ENCODE peak calls at places on chromosomes 4 and X, in four cellular contexts. H, E, J and X are unnamed samples.

GRCh38 chrX:8738588-8739189 is 6.8 kb upstream of the ANOS1 start:
- DNase-seq in H (peak), E (peak), J (peak), X (peak)

GRCh38 chr4:89134775-89135319 is 23.5 kb downstream of the TIGD2 start:
- DNase-seq in H (peak), E (no peak), J (peak), X (peak)

GRCh38 chr4:18194278-18194677 is 172.7 kb upstream of the LCORL start:
- DNase-seq in H (no peak), E (no peak), J (no peak), X (no peak)

GRCh38 chr4:2929469-2929868 is 33.7 kb downstream of the NOP14 start:
- DNase-seq in H (no peak), E (no peak), J (no peak), X (no peak)

GRCh38 chrX:110004210-110004609 is 1.3 kb downstream of the TMEM164 start:
- DNase-seq in H (no peak), E (peak), J (no peak), X (no peak)

GRCh38 chr4:159346681-159347080 is 243.8 kb downstream of the RAPGEF2 start:
- DNase-seq in H (no peak), E (no peak), J (no peak), X (no peak)

GRCh38 chr4:182307746-182308145 is 64.5 kb downstream of the TENM3 start:
- DNase-seq in H (peak), E (no peak), J (peak), X (peak)

GRCh38 chr4:109319684-109320083 is 17.2 kb upstream of the COL25A1 start:
- DNase-seq in H (no peak), E (no peak), J (no peak), X (no peak)

GRCh38 chr4:87209696-87210095 is 10.7 kb downstream of the KLHL8 start:
- DNase-seq in H (peak), E (peak), J (no peak), X (peak)

GRCh38 chr4:4752025-4752424 is 107.4 kb upstream of the MSX1 start:
- DNase-seq in H (no peak), E (no peak), J (no peak), X (no peak)

GRCh38 chr4:118729287-118730286 is 44.4 kb downstream of the METTL14 start:
- DNase-seq in H (peak), E (no peak), J (peak), X (peak)

GRCh38 chr4:130296448-130296847 is 1200.5 kb downstream of the C4orf33 start:
- DNase-seq in H (no peak), E (no peak), J (no peak), X (no peak)

GRCh38 chrX:102113367-102113766 is 12.1 kb upstream of the TCEAL2 start:
- DNase-seq in H (no peak), E (no peak), J (no peak), X (no peak)

GRCh38 chr4:187236491-187236890 is 512.8 kb upstream of the FAT1 start:
- DNase-seq in H (peak), E (no peak), J (peak), X (peak)

GRCh38 chr4:187184513-187184912 is 460.9 kb upstream of the FAT1 start:
- DNase-seq in H (no peak), E (peak), J (no peak), X (no peak)

GRCh38 chr4:21451032-21451431 is 497.5 kb downstream of the KCNIP4 start:
- DNase-seq in H (peak), E (no peak), J (peak), X (peak)

GRCh38 chrX:107565916-107566602 is 62.3 kb upstream of the PRPS1 start:
- DNase-seq in H (peak), E (no peak), J (peak), X (peak)

GRCh38 chr4:161336621-161337020 is 827.2 kb downstream of the FSTL5 start:
- DNase-seq in H (no peak), E (no peak), J (no peak), X (no peak)

GRCh38 chr4:70531981-70532380 is 13.6 kb downstream of the AMTN start:
- DNase-seq in H (no peak), E (no peak), J (no peak), X (no peak)
- TF ChIP-seq CTCF in H (peak), E (no peak), J (no peak), X (peak)

GRCh38 chrX:134622813-134623185 is 35.5 kb downstream of the PLAC1 start:
- DNase-seq in H (no peak), E (no peak), J (peak), X (peak)
- H3K4me3 ChIP-seq in H (no peak), E (no peak), J (no peak), X (no peak)

DNA sequence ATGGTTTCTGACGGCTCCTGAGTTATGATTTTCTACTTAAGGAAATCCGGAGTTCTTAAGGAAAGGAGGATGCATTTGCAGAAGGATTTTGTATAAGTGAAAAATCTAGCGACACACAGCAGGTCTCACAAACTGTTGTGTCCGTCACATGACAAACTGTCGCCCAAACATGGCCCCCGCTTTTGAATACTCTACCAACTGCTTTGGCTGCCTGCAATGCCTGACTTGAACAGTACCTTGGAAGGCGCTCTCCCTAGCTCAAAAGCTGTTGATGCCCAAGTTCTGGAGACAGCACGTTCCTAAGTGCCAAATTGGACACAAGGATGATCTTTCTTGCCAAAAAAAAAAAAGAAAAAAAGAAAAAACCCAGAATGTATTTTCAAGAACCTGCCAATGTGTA is 103.2 kb downstream of the ENPP6 start:
- DNase-seq in H (no peak), E (no peak), J (no peak), X (no peak)
- TF ChIP-seq CTCF in H (no peak), E (no peak), J (no peak), X (no peak)

DNA sequence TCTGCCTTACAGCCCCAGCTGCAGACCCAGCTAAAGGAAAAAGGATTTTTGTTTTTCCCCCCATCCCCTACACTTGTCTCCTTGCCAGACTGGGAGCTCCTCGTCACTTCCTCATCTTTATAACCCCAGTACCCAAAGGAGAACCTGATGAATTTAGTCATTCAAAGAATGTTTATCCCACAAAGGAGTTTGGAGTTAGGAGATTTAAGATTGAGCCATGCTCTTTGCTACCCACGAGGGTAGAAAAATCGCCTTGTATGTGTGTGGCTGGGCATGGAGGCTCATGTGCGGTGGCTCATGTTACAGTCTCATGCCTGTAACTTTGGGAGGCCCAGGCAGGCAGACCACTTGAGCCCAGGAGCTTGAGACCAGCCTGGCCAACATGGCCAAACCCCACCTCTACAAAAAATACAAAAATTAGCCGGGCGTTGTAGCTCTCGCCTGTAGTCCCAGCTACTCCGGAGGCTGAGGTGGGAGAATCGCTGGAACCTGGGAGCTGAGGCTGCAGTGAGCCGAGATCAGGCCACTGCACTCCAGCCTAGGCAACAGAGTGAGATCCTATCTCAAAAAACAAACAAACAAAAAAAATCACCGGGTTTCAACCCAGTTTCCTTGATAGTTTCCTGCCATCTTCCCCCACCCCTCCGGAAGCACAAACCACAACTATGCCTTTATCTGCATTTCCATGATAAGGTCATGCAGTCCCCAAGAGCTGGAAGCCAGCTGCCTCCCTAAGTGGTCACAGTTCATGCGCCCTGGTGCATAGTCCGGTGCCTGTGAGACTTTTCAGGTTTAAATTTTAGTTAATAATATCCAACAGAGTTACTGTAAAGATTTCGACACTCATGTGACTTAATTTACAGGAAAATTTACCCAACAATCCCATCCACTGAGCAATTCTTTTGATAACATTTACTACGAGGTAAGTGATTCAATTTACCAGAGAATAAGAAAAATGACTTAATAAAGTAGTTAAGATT is 1.5 kb downstream of the CFAP97 start:
- DNase-seq in H (peak), E (no peak), J (no peak), X (peak)
- H3K4me3 ChIP-seq in H (peak), E (no peak), J (peak), X (no peak)

GRCh38 chrX:36683507-36683906 is 324.7 kb upstream of the FAM47C start:
- DNase-seq in H (no peak), E (no peak), J (no peak), X (no peak)

DNA sequence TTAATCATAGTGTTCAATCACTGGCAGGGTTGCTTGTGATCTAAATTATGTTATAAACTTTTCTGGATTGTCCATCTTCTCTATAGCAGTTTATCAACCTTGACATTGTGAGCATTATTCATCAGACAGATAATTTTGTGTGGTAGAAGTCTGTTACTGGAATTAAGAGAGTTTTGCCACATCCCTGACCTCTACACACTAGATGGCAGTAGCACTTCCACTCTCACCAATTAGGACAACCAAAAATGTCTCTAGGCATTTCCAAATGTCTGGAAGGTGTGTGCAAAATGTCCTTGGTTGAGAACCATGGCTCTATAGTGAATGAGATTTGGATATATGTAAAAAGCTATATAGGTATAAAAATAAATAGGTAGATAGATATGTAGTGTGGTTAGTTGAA is 324.1 kb upstream of the FAM47C start:
- DNase-seq in H (no peak), E (no peak), J (no peak), X (no peak)
- TF ChIP-seq CTCF in H (no peak), E (no peak), J (no peak), X (no peak)

GRCh38 chrX:145816607-145817298 is 876 bp upstream of the SLITRK2 start:
- DNase-seq in H (no peak), E (no peak), J (no peak), X (no peak)

GRCh38 chrX:145818522-145819075 is 970 bp downstream of the SLITRK2 start:
- DNase-seq in H (no peak), E (no peak), J (no peak), X (no peak)

GRCh38 chrX:145820825-145821224 is 3.2 kb downstream of the SLITRK2 start:
- DNase-seq in H (no peak), E (no peak), J (no peak), X (no peak)

GRCh38 chrX:145817666-145818521 is at the start of gene SLITRK2:
- DNase-seq in H (peak), E (no peak), J (peak), X (no peak)

GRCh38 chrX:145817299-145817665 is 347 bp upstream of the SLITRK2 start:
- DNase-seq in H (peak), E (no peak), J (peak), X (no peak)
- H3K4me3 ChIP-seq in H (no peak), E (no peak), J (peak), X (no peak)